ENCODE peak calls at places on chromosomes 16 and 17, in six cellular contexts. One of them, this sample, is unnamed.
A peak's percentile ranks its signal among the peaks of the same experiment; 100 is the strongest.

GRCh38 chr16:89581045-89581695 is 5.6 kb downstream of the CPNE7 start:
- DNase-seq in skeletal muscle cell: peak; percentile 96
- DNase-seq in tibial artery: no peak
- DNase-seq in heart right ventricle: no peak
- DNase-seq in lung: no peak
- DNase-seq in astrocyte of the spinal cord: peak; percentile 98
- DNase-seq in this sample: no peak

GRCh38 chr17:16495980-16496819 is 4.2 kb upstream of the LRRC75A start:
- DNase-seq in skeletal muscle cell: no peak
- DNase-seq in tibial artery: no peak
- DNase-seq in heart right ventricle: no peak
- DNase-seq in lung: no peak
- DNase-seq in astrocyte of the spinal cord: no peak
- DNase-seq in this sample: no peak

GRCh38 chr17:12070561-12070960 is 49.9 kb downstream of the MAP2K4 start:
- DNase-seq in skeletal muscle cell: peak; percentile 38
- DNase-seq in tibial artery: no peak
- DNase-seq in heart right ventricle: no peak
- DNase-seq in lung: no peak
- DNase-seq in astrocyte of the spinal cord: peak; percentile 89
- DNase-seq in this sample: no peak

GRCh38 chr17:2804912-2805311 is 8.7 kb downstream of the RAP1GAP2 start:
- DNase-seq in skeletal muscle cell: no peak
- DNase-seq in tibial artery: no peak
- DNase-seq in heart right ventricle: no peak
- DNase-seq in lung: no peak
- DNase-seq in astrocyte of the spinal cord: no peak
- DNase-seq in this sample: no peak

GRCh38 chr16:29645699-29646187 is 17.3 kb upstream of the SPN start:
- DNase-seq in skeletal muscle cell: no peak
- DNase-seq in tibial artery: no peak
- DNase-seq in heart right ventricle: no peak
- DNase-seq in lung: no peak
- DNase-seq in astrocyte of the spinal cord: peak; percentile 2
- DNase-seq in this sample: no peak

GRCh38 chr17:79341816-79342215 is 267.2 kb downstream of the ENGASE start:
- DNase-seq in skeletal muscle cell: no peak
- DNase-seq in tibial artery: no peak
- DNase-seq in heart right ventricle: no peak
- DNase-seq in lung: no peak
- DNase-seq in astrocyte of the spinal cord: no peak
- DNase-seq in this sample: no peak

GRCh38 chr16:76574651-76575050 is 297.4 kb downstream of the CNTNAP4 start:
- DNase-seq in skeletal muscle cell: no peak
- DNase-seq in tibial artery: no peak
- DNase-seq in heart right ventricle: no peak
- DNase-seq in lung: no peak
- DNase-seq in astrocyte of the spinal cord: no peak
- DNase-seq in this sample: no peak

GRCh38 chr16:22099256-22099975 is 7.1 kb downstream of the VWA3A start:
- DNase-seq in skeletal muscle cell: no peak
- DNase-seq in tibial artery: no peak
- DNase-seq in heart right ventricle: no peak
- DNase-seq in lung: no peak
- DNase-seq in astrocyte of the spinal cord: no peak
- DNase-seq in this sample: no peak

GRCh38 chr17:1830288-1830687 is 483 bp downstream of the RPA1 start:
- DNase-seq in skeletal muscle cell: no peak
- DNase-seq in tibial artery: no peak
- DNase-seq in heart right ventricle: no peak
- DNase-seq in lung: no peak
- DNase-seq in astrocyte of the spinal cord: peak; percentile 14
- DNase-seq in this sample: no peak

GRCh38 chr16:9042943-9043680 is 48.3 kb upstream of the HAPSTR1 start:
- DNase-seq in skeletal muscle cell: peak; percentile 55
- DNase-seq in tibial artery: no peak
- DNase-seq in heart right ventricle: no peak
- DNase-seq in lung: no peak
- DNase-seq in astrocyte of the spinal cord: peak; percentile 79
- DNase-seq in this sample: no peak
- H3K4me3 ChIP-seq in skeletal muscle cell: no peak overlapping the region
- H3K4me3 ChIP-seq in tibial artery: no peak overlapping the region
- H3K4me3 ChIP-seq in heart right ventricle: no peak overlapping the region
- H3K4me3 ChIP-seq in lung: no peak overlapping the region
- H3K4me3 ChIP-seq in astrocyte of the spinal cord: no peak overlapping the region
- H3K4me3 ChIP-seq in this sample: no peak overlapping the region

GRCh38 chr17:63163158-63163520 is 197.1 kb downstream of the TANC2 start:
- DNase-seq in skeletal muscle cell: no peak
- DNase-seq in tibial artery: no peak
- DNase-seq in heart right ventricle: no peak
- DNase-seq in lung: no peak
- DNase-seq in astrocyte of the spinal cord: no peak
- DNase-seq in this sample: no peak
- H3K4me3 ChIP-seq in skeletal muscle cell: no peak overlapping the region
- H3K4me3 ChIP-seq in tibial artery: no peak overlapping the region
- H3K4me3 ChIP-seq in heart right ventricle: no peak overlapping the region
- H3K4me3 ChIP-seq in lung: no peak overlapping the region
- H3K4me3 ChIP-seq in astrocyte of the spinal cord: no peak overlapping the region
- H3K4me3 ChIP-seq in this sample: no peak overlapping the region

GRCh38 chr17:31490019-31490383 is 98.5 kb downstream of the RAB11FIP4 start:
- DNase-seq in skeletal muscle cell: no peak
- DNase-seq in tibial artery: no peak
- DNase-seq in heart right ventricle: no peak
- DNase-seq in lung: no peak
- DNase-seq in astrocyte of the spinal cord: no peak
- DNase-seq in this sample: no peak
- H3K4me3 ChIP-seq in skeletal muscle cell: no peak overlapping the region
- H3K4me3 ChIP-seq in tibial artery: no peak overlapping the region
- H3K4me3 ChIP-seq in heart right ventricle: no peak overlapping the region
- H3K4me3 ChIP-seq in lung: no peak overlapping the region
- H3K4me3 ChIP-seq in astrocyte of the spinal cord: no peak overlapping the region
- H3K4me3 ChIP-seq in this sample: no peak overlapping the region

GRCh38 chr17:80892900-80893603 is 98.6 kb upstream of the CHMP6 start:
- DNase-seq in skeletal muscle cell: no peak
- DNase-seq in tibial artery: no peak
- DNase-seq in heart right ventricle: no peak
- DNase-seq in lung: no peak
- DNase-seq in astrocyte of the spinal cord: peak; percentile 80
- DNase-seq in this sample: peak; percentile 83
- H3K4me3 ChIP-seq in skeletal muscle cell: no peak overlapping the region
- H3K4me3 ChIP-seq in tibial artery: no peak overlapping the region
- H3K4me3 ChIP-seq in heart right ventricle: no peak overlapping the region
- H3K4me3 ChIP-seq in lung: no peak overlapping the region
- H3K4me3 ChIP-seq in astrocyte of the spinal cord: no peak overlapping the region
- H3K4me3 ChIP-seq in this sample: no peak overlapping the region

DNA sequence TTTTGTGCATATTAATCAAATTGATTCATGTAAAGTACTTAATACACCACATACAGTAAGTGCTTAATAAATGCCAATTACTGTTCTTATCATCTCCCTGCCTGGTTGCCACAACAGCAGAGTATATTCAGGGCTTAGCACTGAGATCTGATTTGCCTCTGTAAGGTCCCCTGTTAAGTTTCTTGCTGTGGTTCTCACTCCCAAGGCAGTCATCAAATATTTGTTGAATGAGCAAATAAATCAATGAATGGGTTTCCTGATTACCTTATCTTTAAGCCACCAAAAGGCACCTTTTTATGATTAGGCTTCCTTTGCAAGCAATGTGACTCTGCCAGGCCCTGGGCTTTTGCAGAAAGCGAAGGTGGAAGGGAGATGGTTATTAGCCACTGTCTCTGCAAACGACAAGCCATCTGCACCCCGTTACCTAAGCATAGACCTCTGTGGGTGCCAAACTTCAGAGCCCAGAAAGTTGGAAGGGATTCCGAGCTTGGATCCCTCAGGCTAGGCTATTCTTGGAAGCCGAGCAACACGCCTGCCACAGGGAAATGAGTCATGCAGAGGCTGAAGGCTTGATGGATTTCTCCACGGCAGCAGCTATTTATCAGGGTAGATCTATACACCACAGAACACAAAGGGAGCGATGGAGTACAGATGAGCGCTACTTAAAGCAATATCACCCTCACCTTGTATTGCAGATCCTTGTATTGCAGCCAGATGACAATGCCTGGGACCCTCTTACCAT is 102.0 kb downstream of the GRIN2A start:
- DNase-seq in skeletal muscle cell: no peak
- DNase-seq in tibial artery: peak; percentile 60
- DNase-seq in heart right ventricle: peak; percentile 25
- DNase-seq in lung: no peak
- DNase-seq in astrocyte of the spinal cord: peak; percentile 85
- DNase-seq in this sample: no peak
- H3K4me3 ChIP-seq in skeletal muscle cell: no peak overlapping the region
- H3K4me3 ChIP-seq in tibial artery: no peak overlapping the region
- H3K4me3 ChIP-seq in heart right ventricle: no peak overlapping the region
- H3K4me3 ChIP-seq in lung: no peak overlapping the region
- H3K4me3 ChIP-seq in astrocyte of the spinal cord: no peak overlapping the region
- H3K4me3 ChIP-seq in this sample: no peak overlapping the region

DNA sequence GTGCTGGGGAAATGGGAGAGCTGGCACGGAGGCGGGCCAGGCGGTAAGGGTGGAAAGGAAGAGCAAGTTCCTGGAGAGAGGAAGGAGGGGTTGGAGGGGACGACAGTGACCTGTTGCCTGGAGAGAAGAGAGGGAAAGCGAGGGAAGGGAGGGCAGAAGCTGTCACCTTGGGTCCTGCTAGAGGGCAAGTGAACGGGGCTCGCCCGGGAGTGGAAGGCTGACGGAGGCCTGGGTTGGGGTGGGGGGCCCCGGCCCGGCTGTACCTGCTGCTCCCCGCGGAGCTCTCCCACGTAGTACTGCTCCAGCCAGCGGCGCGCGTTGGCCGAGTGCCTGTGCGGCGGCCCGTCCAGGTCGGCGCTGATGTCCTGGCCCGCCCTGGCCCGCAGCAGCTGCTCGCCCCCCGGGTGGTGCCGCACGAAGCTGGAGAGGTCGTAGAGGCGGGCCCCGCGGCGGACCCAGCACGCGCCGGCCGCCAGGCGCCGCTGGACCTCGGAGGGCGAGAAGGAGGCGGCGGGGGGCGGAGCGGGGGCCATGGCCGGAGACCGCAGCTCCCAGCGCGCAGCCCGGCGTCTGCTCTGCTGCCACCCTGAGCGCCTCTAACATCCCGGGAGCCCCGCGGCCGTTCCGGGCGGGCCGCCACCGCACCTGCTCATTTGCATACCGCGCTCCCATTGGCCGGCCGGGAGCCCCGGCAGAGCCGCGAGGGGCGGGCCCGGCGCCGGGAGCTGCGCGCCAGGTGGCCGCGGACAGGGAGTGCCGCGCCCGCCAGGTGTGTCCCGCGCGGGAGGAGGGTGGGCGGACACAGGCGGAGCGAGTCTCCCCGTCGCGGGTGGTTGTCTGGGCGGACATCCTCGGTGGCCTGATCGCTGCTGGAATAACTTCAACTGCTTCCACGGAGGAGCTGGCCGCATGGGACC is at the start of gene FA2H:
- DNase-seq in skeletal muscle cell: no peak
- DNase-seq in tibial artery: no peak
- DNase-seq in heart right ventricle: peak; percentile 61
- DNase-seq in lung: peak; percentile 88
- DNase-seq in astrocyte of the spinal cord: peak; percentile 24
- DNase-seq in this sample: peak; percentile 62
- H3K4me3 ChIP-seq in skeletal muscle cell: peak within 1 kb of the TSS; percentile 28
- H3K4me3 ChIP-seq in tibial artery: peak within 1 kb of the TSS; percentile 51
- H3K4me3 ChIP-seq in heart right ventricle: peak within 1 kb of the TSS; percentile 55
- H3K4me3 ChIP-seq in lung: peak within 1 kb of the TSS; percentile 27
- H3K4me3 ChIP-seq in astrocyte of the spinal cord: no peak within 1 kb of the TSS
- H3K4me3 ChIP-seq in this sample: peak within 1 kb of the TSS; percentile 61

DNA sequence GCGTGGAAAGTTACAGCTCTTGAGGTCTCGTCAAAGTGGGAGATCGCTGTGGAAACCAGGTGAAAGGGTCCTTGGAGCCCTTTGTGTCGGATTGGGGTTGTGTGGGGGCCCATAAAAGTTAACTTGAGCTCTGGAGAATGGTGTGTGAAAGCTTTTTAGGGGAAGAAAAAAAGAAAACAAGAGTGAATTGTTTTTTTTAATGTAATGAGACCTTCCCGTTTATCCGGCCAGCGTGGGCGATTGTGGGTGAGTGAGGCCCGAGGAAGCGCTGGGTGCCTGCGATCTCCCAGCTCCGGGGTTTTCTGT is 150.6 kb downstream of the MSI2 start:
- DNase-seq in skeletal muscle cell: no peak
- DNase-seq in tibial artery: no peak
- DNase-seq in heart right ventricle: no peak
- DNase-seq in lung: no peak
- DNase-seq in astrocyte of the spinal cord: no peak
- DNase-seq in this sample: no peak
- H3K4me3 ChIP-seq in skeletal muscle cell: no peak overlapping the region
- H3K4me3 ChIP-seq in tibial artery: no peak overlapping the region
- H3K4me3 ChIP-seq in heart right ventricle: no peak overlapping the region
- H3K4me3 ChIP-seq in lung: no peak overlapping the region
- H3K4me3 ChIP-seq in astrocyte of the spinal cord: no peak overlapping the region
- H3K4me3 ChIP-seq in this sample: no peak overlapping the region

GRCh38 chr17:36721560-36722120 is 120.3 kb downstream of the MRM1 start:
- DNase-seq in skeletal muscle cell: no peak
- DNase-seq in tibial artery: no peak
- DNase-seq in heart right ventricle: no peak
- DNase-seq in lung: no peak
- DNase-seq in astrocyte of the spinal cord: no peak
- DNase-seq in this sample: no peak
- H3K4me3 ChIP-seq in skeletal muscle cell: peak overlapping the region; percentile 41
- H3K4me3 ChIP-seq in tibial artery: peak overlapping the region; percentile 55
- H3K4me3 ChIP-seq in heart right ventricle: peak overlapping the region; percentile 49
- H3K4me3 ChIP-seq in lung: no peak overlapping the region
- H3K4me3 ChIP-seq in astrocyte of the spinal cord: peak overlapping the region; percentile 29
- H3K4me3 ChIP-seq in this sample: peak overlapping the region; percentile 60

GRCh38 chr16:47571049-47571448 is 109.9 kb downstream of the PHKB start:
- DNase-seq in skeletal muscle cell: no peak
- DNase-seq in tibial artery: no peak
- DNase-seq in heart right ventricle: no peak
- DNase-seq in lung: no peak
- DNase-seq in astrocyte of the spinal cord: no peak
- DNase-seq in this sample: no peak

GRCh38 chr16:47568355-47568754 is 107.2 kb downstream of the PHKB start:
- DNase-seq in skeletal muscle cell: no peak
- DNase-seq in tibial artery: no peak
- DNase-seq in heart right ventricle: no peak
- DNase-seq in lung: no peak
- DNase-seq in astrocyte of the spinal cord: no peak
- DNase-seq in this sample: no peak

GRCh38 chr16:47567321-47567720 is 106.2 kb downstream of the PHKB start:
- DNase-seq in skeletal muscle cell: no peak
- DNase-seq in tibial artery: no peak
- DNase-seq in heart right ventricle: no peak
- DNase-seq in lung: no peak
- DNase-seq in astrocyte of the spinal cord: no peak
- DNase-seq in this sample: no peak

GRCh38 chr16:47561286-47561685 is 100.2 kb downstream of the PHKB start:
- DNase-seq in skeletal muscle cell: no peak
- DNase-seq in tibial artery: no peak
- DNase-seq in heart right ventricle: no peak
- DNase-seq in lung: no peak
- DNase-seq in astrocyte of the spinal cord: no peak
- DNase-seq in this sample: no peak

GRCh38 chr16:47565454-47565853 is 104.3 kb downstream of the PHKB start:
- DNase-seq in skeletal muscle cell: peak; percentile 38
- DNase-seq in tibial artery: peak; percentile 81
- DNase-seq in heart right ventricle: peak; percentile 56
- DNase-seq in lung: peak; percentile 39
- DNase-seq in astrocyte of the spinal cord: peak; percentile 52
- DNase-seq in this sample: peak; percentile 82
- H3K4me3 ChIP-seq in skeletal muscle cell: no peak overlapping the region
- H3K4me3 ChIP-seq in tibial artery: no peak overlapping the region
- H3K4me3 ChIP-seq in heart right ventricle: no peak overlapping the region
- H3K4me3 ChIP-seq in lung: no peak overlapping the region
- H3K4me3 ChIP-seq in astrocyte of the spinal cord: no peak overlapping the region
- H3K4me3 ChIP-seq in this sample: no peak overlapping the region

This sample was measured in psoas muscle.